ENCODE peak calls at places on chromosomes 3 and 15, in nine cellular contexts. U, F, R, S, D, I, V, A and Z are unnamed samples.

GRCh38 chr15:59501531-59502113 is 63.6 kb downstream of the FAM81A start:
- DNase-seq in U (peak; percentile 57), F (peak; percentile 9), R (peak; percentile 16), S (peak; percentile 66), D (no peak), I (peak; percentile 50), V (no peak), A (peak; percentile 63), Z (peak; percentile 85)

GRCh38 chr3:53999725-54000124 is 108.1 kb upstream of the SELENOK start:
- DNase-seq in U (no peak), F (no peak), R (no peak), S (no peak), D (no peak), I (no peak), V (no peak), A (no peak), Z (no peak)

GRCh38 chr15:58314593-58315216 is 117.1 kb upstream of the LIPC start:
- DNase-seq in U (no peak), F (no peak), R (no peak), S (no peak), D (no peak), I (no peak), V (no peak), A (no peak), Z (no peak)

GRCh38 chr3:180646187-180646790 is 33.0 kb downstream of the CCDC39 start:
- DNase-seq in U (no peak), F (no peak), R (no peak), S (no peak), D (no peak), I (no peak), V (no peak), A (no peak), Z (peak; percentile 39)

GRCh38 chr3:64685331-64685799 is 2.4 kb downstream of the ADAMTS9 start:
- DNase-seq in U (peak; percentile 67), F (no peak), R (no peak), S (no peak), D (no peak), I (no peak), V (no peak), A (no peak), Z (no peak)

GRCh38 chr3:43971486-43971885 is 270.2 kb upstream of the TOPAZ1 start:
- DNase-seq in U (no peak), F (no peak), R (no peak), S (no peak), D (no peak), I (no peak), V (no peak), A (no peak), Z (no peak)

GRCh38 chr3:9147896-9148267 is 101.6 kb downstream of the SRGAP3 start:
- DNase-seq in U (no peak), F (no peak), R (no peak), S (no peak), D (no peak), I (no peak), V (no peak), A (no peak), Z (no peak)

GRCh38 chr15:71732636-71733035 is 77.7 kb upstream of the NR2E3 start:
- DNase-seq in U (no peak), F (no peak), R (no peak), S (no peak), D (no peak), I (no peak), V (no peak), A (no peak), Z (no peak)

GRCh38 chr3:24151595-24151994 is 206.5 kb downstream of the NR1D2 start:
- DNase-seq in U (no peak), F (no peak), R (no peak), S (no peak), D (no peak), I (no peak), V (no peak), A (no peak), Z (no peak)

GRCh38 chr3:170076715-170077238 is 39.0 kb downstream of the GPR160 start:
- DNase-seq in U (peak; percentile 82), F (no peak), R (no peak), S (peak; percentile 70), D (no peak), I (no peak), V (no peak), A (no peak), Z (no peak)

GRCh38 chr15:34642252-34642651 is 58.8 kb upstream of the GOLGA8B start:
- DNase-seq in U (no peak), F (no peak), R (no peak), S (no peak), D (no peak), I (no peak), V (no peak), A (peak; percentile 11), Z (peak; percentile 23)

GRCh38 chr3:17076940-17077605 is 192.3 kb downstream of the PLCL2 start:
- DNase-seq in U (no peak), F (no peak), R (no peak), S (no peak), D (no peak), I (no peak), V (no peak), A (no peak), Z (no peak)

GRCh38 chr3:78204977-78205376 is 1165.1 kb downstream of the ROBO2 start:
- DNase-seq in U (peak; percentile 79), F (peak; percentile 52), R (peak; percentile 24), S (peak; percentile 82), D (no peak), I (no peak), V (no peak), A (peak; percentile 34), Z (peak; percentile 46)

GRCh38 chr15:46331546-46331945 is 696.7 kb downstream of the SQOR start:
- DNase-seq in U (no peak), F (no peak), R (no peak), S (no peak), D (no peak), I (no peak), V (no peak), A (no peak), Z (no peak)

GRCh38 chr15:100721758-100722550 is 119.6 kb downstream of the ASB7 start:
- DNase-seq in U (peak; percentile 96), F (peak; percentile 74), R (peak; percentile 73), S (peak; percentile 97), D (no peak), I (peak; percentile 62), V (no peak), A (no peak), Z (no peak)

GRCh38 chr3:127454968-127455367 is 135.6 kb downstream of the TPRA1 start:
- DNase-seq in U (no peak), F (no peak), R (no peak), S (no peak), D (no peak), I (no peak), V (no peak), A (no peak), Z (no peak)